ENCODE peak calls at places on chromosomes 2 and 18, in eight cellular contexts. O is NCI-H2081, Y is H9, R is GM23338, V is amygdala, P is NCI-H82, C is GOT3, T is A172. I is an unnamed sample.
A peak's percentile ranks its signal among the peaks of the same experiment; 100 is the strongest.

GRCh38 chr2:167652401-167652800 is 595.0 kb downstream of the STK39 start:
- DNase-seq in O (no peak), Y (no peak), R (no peak), V (no peak), P (no peak), C (no peak), T (peak; percentile 55), I (no peak)

GRCh38 chr18:76493213-76494107 is 1.6 kb downstream of the ZNF516 start:
- DNase-seq in O (peak; percentile 59), Y (peak; percentile 64), R (peak; percentile 24), V (no peak), P (peak; percentile 84), C (no peak), T (no peak), I (no peak)

GRCh38 chr2:169509230-169509917 is at the start of gene KLHL41:
- DNase-seq in O (no peak), Y (no peak), R (no peak), V (no peak), P (peak; percentile 37), C (no peak), T (no peak), I (no peak)

GRCh38 chr2:151946856-151947523 is 118.8 kb upstream of the ARL5A start:
- DNase-seq in O (no peak), Y (peak; percentile 66), R (peak; percentile 95), V (no peak), P (peak; percentile 86), C (no peak), T (peak; percentile 8), I (peak; percentile 72)

GRCh38 chr2:27606611-27607010 is 22.2 kb downstream of the CCDC121 start:
- DNase-seq in O (no peak), Y (no peak), R (no peak), V (no peak), P (no peak), C (no peak), T (no peak), I (no peak)

GRCh38 chr18:22110482-22110924 is 58.9 kb upstream of the GATA6 start:
- DNase-seq in O (no peak), Y (no peak), R (peak; percentile 21), V (no peak), P (peak; percentile 91), C (no peak), T (no peak), I (no peak)

GRCh38 chr2:74405994-74406583 is 15.3 kb downstream of the C2orf81 start:
- DNase-seq in O (no peak), Y (no peak), R (no peak), V (no peak), P (no peak), C (no peak), T (peak; percentile 80), I (no peak)

GRCh38 chr2:218030409-218031195 is 27.8 kb upstream of the TNS1 start:
- DNase-seq in O (no peak), Y (no peak), R (no peak), V (no peak), P (no peak), C (no peak), T (no peak), I (no peak)

GRCh38 chr18:8176105-8176504 is 433.1 kb upstream of the RAB12 start:
- DNase-seq in O (no peak), Y (no peak), R (no peak), V (no peak), P (no peak), C (no peak), T (no peak), I (no peak)

GRCh38 chr2:12169721-12170120 is 423.3 kb downstream of the LPIN1 start:
- DNase-seq in O (no peak), Y (no peak), R (no peak), V (no peak), P (no peak), C (peak; percentile 21), T (peak; percentile 75), I (peak; percentile 84)

GRCh38 chr2:221096651-221097567 is 475.2 kb downstream of the EPHA4 start:
- DNase-seq in O (no peak), Y (no peak), R (no peak), V (no peak), P (no peak), C (no peak), T (peak; percentile 29), I (no peak)

GRCh38 chr18:62683935-62684334 is 31.4 kb upstream of the PHLPP1 start:
- DNase-seq in O (no peak), Y (no peak), R (peak; percentile 68), V (no peak), P (no peak), C (no peak), T (no peak), I (no peak)

GRCh38 chr18:65436430-65436829 is 314.4 kb upstream of the CDH7 start:
- DNase-seq in O (no peak), Y (peak; percentile 64), R (peak; percentile 44), V (no peak), P (peak; percentile 4), C (no peak), T (no peak), I (no peak)

GRCh38 chr18:40984856-40985255 is 970.2 kb upstream of the PIK3C3 start:
- DNase-seq in O (no peak), Y (no peak), R (no peak), V (no peak), P (no peak), C (no peak), T (no peak), I (no peak)

GRCh38 chr2:7497223-7497622 is 580.0 kb downstream of the RNF144A start:
- DNase-seq in O (no peak), Y (no peak), R (peak; percentile 11), V (no peak), P (no peak), C (no peak), T (no peak), I (no peak)

GRCh38 chr2:46942143-46942526 is 26.5 kb upstream of the MCFD2 start:
- DNase-seq in O (no peak), Y (no peak), R (no peak), V (no peak), P (peak; percentile 22), C (no peak), T (peak; percentile 68), I (no peak)

GRCh38 chr2:124778076-124778475 is 753.0 kb downstream of the CNTNAP5 start:
- DNase-seq in O (no peak), Y (no peak), R (no peak), V (no peak), P (no peak), C (no peak), T (no peak), I (no peak)

GRCh38 chr2:221399183-221399582 is 172.9 kb downstream of the EPHA4 start:
- DNase-seq in O (no peak), Y (peak; percentile 35), R (peak; percentile 45), V (no peak), P (peak; percentile 35), C (no peak), T (no peak), I (no peak)

GRCh38 chr18:55585586-55586521 is 2.1 kb downstream of the TCF4 start:
- DNase-seq in O (no peak), Y (peak; percentile 32), R (peak; percentile 25), V (peak; percentile 11), P (peak; percentile 24), C (no peak), T (peak; percentile 13), I (no peak)

GRCh38 chr2:159454185-159454584 is 162.2 kb downstream of the BAZ2B start:
- DNase-seq in O (no peak), Y (no peak), R (no peak), V (no peak), P (no peak), C (no peak), T (no peak), I (no peak)

GRCh38 chr2:14516844-14517243 is 115.7 kb upstream of the LRATD1 start:
- DNase-seq in O (no peak), Y (no peak), R (no peak), V (no peak), P (no peak), C (no peak), T (peak; percentile 82), I (no peak)

GRCh38 chr2:235940330-235940729 is 227.9 kb downstream of the GBX2 start:
- DNase-seq in O (no peak), Y (no peak), R (no peak), V (no peak), P (no peak), C (no peak), T (peak; percentile 98), I (no peak)

GRCh38 chr2:226687641-226688253 is 111.9 kb downstream of the IRS1 start:
- DNase-seq in O (no peak), Y (no peak), R (no peak), V (no peak), P (no peak), C (no peak), T (no peak), I (no peak)

GRCh38 chr18:72468011-72468710 is 76.0 kb downstream of the CBLN2 start:
- DNase-seq in O (no peak), Y (no peak), R (no peak), V (no peak), P (no peak), C (no peak), T (no peak), I (no peak)

GRCh38 chr18:22831441-22831904 is 101.7 kb upstream of the RBBP8 start:
- DNase-seq in O (no peak), Y (no peak), R (no peak), V (no peak), P (no peak), C (no peak), T (no peak), I (no peak)

GRCh38 chr18:55401638-55402191 is 186.3 kb downstream of the TCF4 start:
- DNase-seq in O (no peak), Y (peak; percentile 69), R (peak; percentile 86), V (peak; percentile 30), P (no peak), C (no peak), T (peak; percentile 65), I (no peak)

GRCh38 chr2:104102615-104103014 is 751.3 kb upstream of the POU3F3 start:
- DNase-seq in O (no peak), Y (no peak), R (no peak), V (no peak), P (no peak), C (no peak), T (no peak), I (no peak)

GRCh38 chr18:32470136-32470712 is 458 bp downstream of the GAREM1 start:
- DNase-seq in O (no peak), Y (peak; percentile 46), R (peak; percentile 38), V (no peak), P (peak; percentile 54), C (no peak), T (no peak), I (peak; percentile 73)

GRCh38 chr18:48197819-48198218 is 211.4 kb downstream of the ZBTB7C start:
- DNase-seq in O (no peak), Y (no peak), R (no peak), V (no peak), P (no peak), C (no peak), T (no peak), I (no peak)

GRCh38 chr2:64919261-64919660 is 69.9 kb upstream of the SLC1A4 start:
- DNase-seq in O (no peak), Y (no peak), R (no peak), V (no peak), P (no peak), C (no peak), T (no peak), I (no peak)

GRCh38 chr2:12738112-12738485 is 21.4 kb downstream of the TRIB2 start:
- DNase-seq in O (no peak), Y (no peak), R (no peak), V (no peak), P (no peak), C (no peak), T (peak; percentile 76), I (no peak)